ENCODE peak calls at places on chromosomes 13 and 19, in ten cellular contexts. L, X, H, E, J, A, P, D, N and F are unnamed samples.

GRCh38 chr13:62375653-62376052 is 960.0 kb upstream of the PCDH20 start:
- DNase-seq in N (no peak), J (no peak), L (no peak), P (no peak), E (no peak), D (no peak), H (no peak), A (no peak), X (no peak), F (no peak)

GRCh38 chr13:62418872-62419271 is 1003.2 kb upstream of the PCDH20 start:
- DNase-seq in L (no peak), E (no peak), D (no peak), A (peak; percentile 15), X (no peak), J (no peak), N (no peak), P (no peak), H (no peak), F (no peak)

GRCh38 chr19:3440082-3440481 is 40.2 kb downstream of the SMIM24 start:
- DNase-seq in N (no peak), L (no peak), A (peak; percentile 43), X (no peak), D (peak; percentile 57), H (peak; percentile 78), J (peak; percentile 75), E (no peak), P (no peak), F (no peak)

GRCh38 chr19:16118489-16119033 is 6.9 kb downstream of the RAB8A start:
- DNase-seq in D (no peak), X (no peak), J (peak; percentile 88), N (no peak), A (no peak), E (peak; percentile 87), P (no peak), L (no peak), H (no peak), F (no peak)

GRCh38 chr13:110270507-110270906 is 36.5 kb downstream of the COL4A1 start:
- DNase-seq in P (no peak), E (peak; percentile 58), D (no peak), X (no peak), A (no peak), N (no peak), L (no peak), H (no peak), J (no peak), F (no peak)

GRCh38 chr19:46602392-46603194 is 1.5 kb downstream of the CALM3 start:
- DNase-seq in N (no peak), P (no peak), H (no peak), J (peak; percentile 15), A (no peak), D (no peak), X (no peak), E (peak; percentile 86), L (no peak), F (peak; percentile 61)

GRCh38 chr19:32475393-32475792 is 69.8 kb downstream of the DPY19L3 start:
- DNase-seq in A (no peak), P (no peak), J (no peak), H (no peak), N (no peak), E (no peak), D (no peak), X (no peak), L (no peak), F (no peak)

GRCh38 chr19:13398780-13399726 is 107.2 kb downstream of the CACNA1A start:
- DNase-seq in H (no peak), X (peak; percentile 94), P (peak; percentile 94), N (peak; percentile 86), L (no peak), J (no peak), E (no peak), D (no peak), A (peak; percentile 97), F (peak; percentile 85)

GRCh38 chr13:59744747-59745394 is 418.9 kb downstream of the DIAPH3 start:
- DNase-seq in P (no peak), D (no peak), N (peak; percentile 11), L (no peak), A (peak; percentile 9), J (no peak), X (no peak), E (no peak), H (no peak), F (no peak)

GRCh38 chr19:31112158-31112557 is 237.1 kb downstream of the TSHZ3 start:
- DNase-seq in H (no peak), A (no peak), N (no peak), X (no peak), E (peak; percentile 50), J (no peak), D (no peak), P (no peak), L (no peak), F (no peak)

GRCh38 chr13:66414196-66414800 is 815.8 kb downstream of the PCDH9 start:
- DNase-seq in J (no peak), A (no peak), P (no peak), E (no peak), X (no peak), H (no peak), D (no peak), L (no peak), N (no peak), F (no peak)

DNA sequence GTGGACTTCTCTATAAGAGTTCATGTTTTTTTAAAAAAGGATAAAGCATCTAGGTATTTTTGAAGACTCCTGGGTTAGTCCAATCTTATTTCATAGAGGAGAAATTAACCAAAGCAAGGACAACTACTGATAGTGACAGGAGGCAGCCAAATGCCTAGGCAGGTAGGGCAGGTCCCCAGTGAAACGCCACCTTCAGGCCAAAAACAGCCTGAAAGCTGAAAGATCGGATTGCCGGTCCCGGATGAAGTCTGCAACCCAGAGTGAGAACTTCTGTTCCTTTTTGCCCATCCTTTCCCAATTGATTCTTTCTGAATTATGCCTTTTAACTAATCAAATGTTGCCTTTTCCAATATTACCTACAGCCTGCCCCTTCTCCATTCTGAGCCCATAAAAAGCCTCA is 6.1 kb upstream of the GGACT start:
- DNase-seq in J (no peak), H (peak; percentile 58), D (peak; percentile 34), A (no peak), P (no peak), E (no peak), L (no peak), N (no peak), X (no peak), F (no peak)
- TF ChIP-seq CTCF in J (peak; percentile 7), H (peak; percentile 95), D (peak; percentile 26), A (peak; percentile 33), P (peak; percentile 3), E (no peak), L (no peak), N (no peak), X (peak; percentile 36), F (no peak)

DNA sequence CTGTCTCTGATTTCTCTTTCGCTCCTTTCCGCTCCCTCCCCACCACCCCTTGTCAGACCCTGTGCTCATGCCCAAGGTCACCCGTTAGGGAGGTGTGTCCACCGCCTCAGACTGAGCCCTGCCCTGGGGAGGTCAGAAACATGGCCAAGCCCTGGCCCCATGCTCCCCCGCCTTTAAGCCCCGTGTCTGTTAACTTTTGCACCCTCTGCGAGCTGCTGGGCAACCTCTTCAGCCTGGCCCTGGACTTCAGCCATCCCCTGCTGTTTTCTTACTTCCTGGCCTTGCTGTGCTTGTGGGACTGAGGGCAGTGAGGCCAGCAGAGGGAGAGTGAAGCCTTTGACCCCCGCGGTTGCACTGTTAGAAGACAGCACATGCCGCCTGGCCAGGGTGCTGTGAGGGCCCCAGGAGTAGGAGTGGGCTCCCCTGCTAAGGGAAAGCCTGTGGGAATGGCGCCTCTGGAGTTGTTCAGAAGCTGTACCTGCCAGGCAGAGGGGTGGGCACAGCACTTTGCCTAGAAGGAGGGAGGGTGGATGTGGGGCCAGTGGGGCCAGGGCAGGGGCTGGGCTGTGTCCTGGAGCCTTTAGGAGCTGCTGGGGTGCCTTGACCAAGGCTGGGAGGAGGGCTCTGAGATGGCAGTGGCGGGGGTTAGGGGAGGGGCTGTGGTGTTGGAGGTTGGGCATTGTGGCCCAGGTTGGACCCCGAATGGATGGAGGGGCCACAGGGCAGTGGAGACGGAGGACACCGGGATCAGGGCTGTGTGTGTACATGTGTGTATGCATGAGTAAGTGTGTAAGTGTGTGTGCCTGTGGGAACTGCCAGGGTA is 7.9 kb downstream of the UPF1 start:
- DNase-seq in N (peak; percentile 16), P (no peak), X (no peak), J (no peak), E (no peak), D (no peak), A (no peak), H (no peak), L (no peak), F (no peak)
- TF ChIP-seq CTCF in N (no peak), P (no peak), X (no peak), J (no peak), E (no peak), D (no peak), A (no peak), H (no peak), L (no peak), F (no peak)

DNA sequence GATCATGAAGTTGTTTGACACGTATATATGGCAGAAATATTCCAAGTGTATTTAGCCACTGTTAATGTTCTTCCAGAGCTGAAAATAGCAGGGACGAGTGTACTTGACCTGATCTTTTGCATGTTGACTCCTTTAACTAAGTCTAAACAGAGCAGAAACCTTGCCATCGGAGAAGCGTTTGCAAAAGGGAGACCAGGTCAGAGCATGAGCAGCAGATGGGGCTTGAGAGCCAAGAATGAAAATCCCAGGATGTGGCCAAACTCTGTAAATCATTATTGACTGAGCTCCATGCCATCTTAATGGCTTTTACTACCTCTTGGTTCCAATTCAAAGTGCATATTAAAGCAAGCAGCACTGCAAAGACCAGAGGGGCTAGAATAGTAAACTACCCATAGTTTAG is 55.5 kb downstream of the FAM216B start:
- DNase-seq in J (no peak), H (peak; percentile 16), A (peak; percentile 84), E (no peak), P (peak; percentile 74), X (peak; percentile 61), D (peak; percentile 59), L (no peak), N (peak; percentile 74), F (no peak)
- TF ChIP-seq CTCF in J (peak; percentile 16), H (no peak), A (peak; percentile 62), E (no peak), P (peak; percentile 34), X (peak; percentile 66), D (peak; percentile 38), L (no peak), N (peak; percentile 47), F (peak; percentile 29)

GRCh38 chr13:100508996-100509395 is 79.6 kb downstream of the GGACT start:
- DNase-seq in X (no peak), A (no peak), N (no peak), E (no peak), P (no peak), H (no peak), D (no peak), J (no peak), L (no peak), F (no peak)

GRCh38 chr13:100506154-100506553 is 82.4 kb downstream of the GGACT start:
- DNase-seq in H (no peak), E (no peak), N (no peak), X (no peak), P (no peak), J (peak; percentile 70), A (no peak), D (no peak), L (no peak), F (no peak)

GRCh38 chr13:100506600-100507422 is 81.8 kb downstream of the GGACT start:
- DNase-seq in J (no peak), H (no peak), A (no peak), P (no peak), N (no peak), D (no peak), E (no peak), L (no peak), X (no peak), F (no peak)

GRCh38 chr13:100510208-100510997 is 78.2 kb downstream of the GGACT start:
- DNase-seq in P (no peak), A (no peak), E (no peak), N (no peak), L (no peak), J (no peak), H (no peak), D (no peak), X (no peak), F (no peak)

GRCh38 chr13:100508391-100508790 is 80.2 kb downstream of the GGACT start:
- DNase-seq in D (no peak), H (no peak), L (no peak), X (no peak), N (no peak), J (no peak), A (no peak), P (no peak), E (no peak), F (no peak)
- TF ChIP-seq CTCF in D (no peak), H (no peak), L (no peak), X (no peak), N (no peak), J (no peak), A (no peak), P (no peak), E (no peak), F (no peak)